ENCODE peak calls at places on chromosomes 3 and 15, in nine cellular contexts. K is right atrium auricular region, A is lung, J is aorta, B is right cardiac atrium, I is GM23248, Z is ovary, E is PC-9, O is WERI-Rb-1. X is an unnamed sample.

GRCh38 chr3:43327184-43327950 is 41.0 kb downstream of the SNRK start:
- DNase-seq in I (peak; percentile 10), K (no peak), A (no peak), J (no peak), B (no peak), O (no peak), E (no peak), Z (no peak), X (no peak)

GRCh38 chr15:50523736-50524318 is 22.6 kb downstream of the USP50 start:
- DNase-seq in K (no peak), O (no peak), E (no peak), J (no peak), Z (no peak), B (no peak), A (no peak), I (peak; percentile 34), X (no peak)

GRCh38 chr15:45442497-45443135 is 64.3 kb upstream of the GATM start:
- DNase-seq in B (no peak), O (peak; percentile 24), J (no peak), A (no peak), E (no peak), I (peak; percentile 88), K (peak; percentile 57), Z (no peak), X (no peak)

GRCh38 chr3:17632401-17633100 is 109.9 kb downstream of the TBC1D5 start:
- DNase-seq in I (peak; percentile 83), O (no peak), Z (no peak), E (no peak), J (no peak), B (no peak), K (no peak), A (no peak), X (no peak)

GRCh38 chr15:45157974-45158373 is 28.2 kb downstream of the DUOX1 start:
- DNase-seq in B (no peak), Z (no peak), I (peak; percentile 97), J (no peak), O (no peak), A (no peak), E (no peak), K (peak; percentile 69), X (peak; percentile 76)

GRCh38 chr15:39102431-39102830 is 478.4 kb upstream of the THBS1 start:
- DNase-seq in E (no peak), A (no peak), I (peak; percentile 31), Z (no peak), K (no peak), B (no peak), J (no peak), O (no peak), X (no peak)

GRCh38 chr15:52683585-52683984 is 4.4 kb upstream of the ATOSA start:
- DNase-seq in A (no peak), E (no peak), Z (no peak), K (no peak), O (no peak), J (no peak), I (no peak), B (no peak), X (no peak)

GRCh38 chr3:105594219-105594618 is 227.5 kb downstream of the ALCAM start:
- DNase-seq in E (no peak), O (no peak), K (no peak), B (no peak), Z (no peak), J (no peak), A (no peak), I (peak; percentile 83), X (no peak)

GRCh38 chr15:100934166-100934565 is 15.0 kb downstream of the LRRK1 start:
- DNase-seq in A (no peak), Z (no peak), J (no peak), O (no peak), E (no peak), B (no peak), K (no peak), I (no peak), X (no peak)

GRCh38 chr3:49132437-49133225 is at the start of gene LAMB2:
- DNase-seq in O (peak; percentile 80), K (peak; percentile 81), B (peak; percentile 90), J (peak; percentile 93), I (peak; percentile 82), A (peak; percentile 73), E (peak; percentile 82), Z (peak; percentile 82), X (peak; percentile 60)

GRCh38 chr15:84755736-84756527 is 7.5 kb downstream of the ZNF592 start:
- DNase-seq in O (no peak), B (no peak), A (no peak), Z (no peak), J (no peak), I (no peak), E (no peak), K (no peak), X (no peak)

GRCh38 chr3:190336516-190337189 is 14.4 kb upstream of the CLDN1 start:
- DNase-seq in E (no peak), I (no peak), K (no peak), Z (no peak), J (no peak), B (no peak), A (no peak), O (no peak), X (no peak)

GRCh38 chr3:65914740-65915366 is 123.9 kb downstream of the MAGI1 start:
- DNase-seq in Z (no peak), A (no peak), K (no peak), E (no peak), I (peak; percentile 37), J (no peak), B (no peak), O (no peak), X (no peak)

GRCh38 chr15:57479005-57479404 is 102.7 kb downstream of the CGNL1 start:
- DNase-seq in Z (no peak), K (no peak), A (no peak), B (no peak), I (no peak), J (no peak), E (no peak), O (no peak), X (no peak)

GRCh38 chr15:39969871-39970270 is 36.0 kb downstream of the EIF2AK4 start:
- DNase-seq in K (peak; percentile 66), E (peak; percentile 66), J (peak; percentile 82), Z (peak; percentile 35), A (peak; percentile 68), B (peak; percentile 67), O (no peak), I (peak; percentile 79), X (no peak)

GRCh38 chr3:111601810-111602209 is 6.7 kb upstream of the ZBED2 start:
- DNase-seq in K (no peak), A (no peak), B (no peak), O (no peak), E (no peak), J (no peak), Z (no peak), I (no peak), X (no peak)

GRCh38 chr3:36911990-36912804 is 32.7 kb downstream of the TRANK1 start:
- DNase-seq in B (no peak), I (peak; percentile 66), K (peak; percentile 51), J (no peak), Z (no peak), A (no peak), E (peak; percentile 77), O (no peak), X (no peak)
- H3K27ac ChIP-seq in B (no peak overlapping the region), I (peak overlapping the region; percentile 17), K (no peak overlapping the region), J (no peak overlapping the region), Z (no peak overlapping the region), A (peak overlapping the region; percentile 72), E (peak overlapping the region; percentile 9), O (no peak overlapping the region), X (peak overlapping the region; percentile 7)

GRCh38 chr15:99158626-99159412 is 53.9 kb downstream of the SYNM start:
- DNase-seq in J (no peak), Z (no peak), B (no peak), A (no peak), I (no peak), E (no peak), O (no peak), K (no peak), X (no peak)
- H3K27ac ChIP-seq in J (no peak overlapping the region), Z (no peak overlapping the region), B (no peak overlapping the region), A (no peak overlapping the region), I (no peak overlapping the region), E (no peak overlapping the region), O (peak overlapping the region; percentile 80), K (no peak overlapping the region), X (no peak overlapping the region)

GRCh38 chr3:132690040-132690439 is 29.9 kb downstream of the UBA5 start:
- DNase-seq in K (no peak), Z (no peak), J (no peak), I (no peak), A (no peak), E (no peak), B (no peak), O (no peak), X (no peak)

GRCh38 chr3:132695422-132695821 is 26.8 kb downstream of the NPHP3 start:
- DNase-seq in I (peak; percentile 69), O (no peak), A (no peak), K (no peak), B (no peak), E (no peak), J (no peak), Z (no peak), X (no peak)

GRCh38 chr3:132695006-132695405 is 27.2 kb downstream of the NPHP3 start:
- DNase-seq in A (no peak), K (no peak), B (no peak), E (no peak), Z (no peak), I (peak; percentile 17), O (no peak), J (no peak), X (no peak)
- H3K27ac ChIP-seq in A (no peak overlapping the region), K (no peak overlapping the region), B (no peak overlapping the region), E (no peak overlapping the region), Z (no peak overlapping the region), I (peak overlapping the region; percentile 60), O (no peak overlapping the region), J (no peak overlapping the region), X (no peak overlapping the region)

GRCh38 chr15:96494530-96494929 is 164.0 kb downstream of the NR2F2 start:
- DNase-seq in I (no peak), E (no peak), J (no peak), B (no peak), A (no peak), O (no peak), K (no peak), Z (no peak), X (no peak)
- H3K27ac ChIP-seq in I (no peak overlapping the region), E (no peak overlapping the region), J (no peak overlapping the region), B (no peak overlapping the region), A (no peak overlapping the region), O (no peak overlapping the region), K (no peak overlapping the region), Z (no peak overlapping the region), X (no peak overlapping the region)